ENCODE peak calls at places on chromosomes 3 and 15, in six cellular contexts. Y is astrocyte of the hippocampus, X is fibroblast of mammary gland, N is ovary, L is cardiac muscle cell, F is NB4. S is an unnamed sample.

GRCh38 chr3:126986001-126986400 is 3.1 kb downstream of the PLXNA1 start:
- DNase-seq in Y (peak), X (peak), N (no peak), L (no peak), F (no peak), S (no peak)

GRCh38 chr3:147514366-147514765 is 105.2 kb downstream of the ZIC1 start:
- DNase-seq in Y (no peak), X (no peak), N (no peak), L (no peak), F (no peak), S (no peak)

GRCh38 chr15:81481326-81481725 is 107.3 kb upstream of the TMC3 start:
- DNase-seq in Y (no peak), X (no peak), N (no peak), L (no peak), F (no peak), S (no peak)

GRCh38 chr3:174620138-174620537 is 239.0 kb upstream of the NAALADL2 start:
- DNase-seq in Y (peak), X (peak), N (no peak), L (no peak), F (peak), S (no peak)

GRCh38 chr15:43232289-43232874 is 11.6 kb upstream of the EPB42 start:
- DNase-seq in Y (no peak), X (peak), N (no peak), L (no peak), F (no peak), S (peak)

GRCh38 chr3:192188218-192188835 is 539.0 kb downstream of the FGF12 start:
- DNase-seq in Y (peak), X (peak), N (no peak), L (peak), F (peak), S (no peak)

GRCh38 chr3:134353171-134353825 is 20.9 kb downstream of the AMOTL2 start:
- DNase-seq in Y (peak), X (no peak), N (no peak), L (no peak), F (no peak), S (peak)

GRCh38 chr3:56314842-56315241 is 153.4 kb downstream of the ERC2 start:
- DNase-seq in Y (peak), X (peak), N (no peak), L (peak), F (no peak), S (peak)

GRCh38 chr15:59492389-59493377 is 54.7 kb downstream of the FAM81A start:
- DNase-seq in Y (peak), X (peak), N (peak), L (peak), F (peak), S (peak)

GRCh38 chr3:122681294-122682015 is 816 bp downstream of the PARP14 start:
- DNase-seq in Y (peak), X (peak), N (peak), L (no peak), F (no peak), S (peak)

GRCh38 chr15:78255421-78256043 is 8.8 kb upstream of the DNAJA4 start:
- DNase-seq in Y (no peak), X (no peak), N (no peak), L (no peak), F (no peak), S (no peak)

GRCh38 chr15:63052961-63053698 is 10.6 kb downstream of the TPM1 start:
- DNase-seq in Y (peak), X (peak), N (peak), L (peak), F (no peak), S (peak)

GRCh38 chr3:172848910-172849309 is 98.4 kb downstream of the ECT2 start:
- DNase-seq in Y (peak), X (peak), N (no peak), L (no peak), F (no peak), S (peak)